ENCODE peak calls at places on chromosomes 16 and 17, in eight cellular contexts. C is CD8-positive, alpha-beta memory T cell; Z is activated CD4-positive, alpha-beta T cell treated with anti-CD3 and anti-CD28 coated beads, Interleukin-2, amount 50 U/mL, for 1 hour; N is DMS79; M is D341Med; B is AG08395; G is SK-MEL-5; H is stimulated activated CD8-positive, alpha-beta memory T cell treated with anti-CD3 and anti-CD28 coated beads, Interleukin-15, amount 100 ng/mL, for 48 hours. V is an unnamed sample.

GRCh38 chr16:5581428-5581827 is 483.8 kb upstream of the EEF2KMT start:
- DNase-seq in H (no peak), N (no peak), M (no peak), Z (no peak), B (no peak), G (no peak), C (no peak), V (no peak)

GRCh38 chr16:23584186-23585076 is 11.7 kb downstream of the NDUFAB1 start:
- DNase-seq in C (no peak), G (no peak), M (no peak), B (no peak), H (no peak), N (no peak), Z (no peak), V (no peak)

GRCh38 chr16:243348-243747 is 8.7 kb downstream of the FAM234A start:
- DNase-seq in G (no peak), Z (no peak), M (no peak), B (no peak), N (no peak), C (no peak), H (no peak), V (no peak)

GRCh38 chr16:85221081-85221809 is 109.0 kb upstream of the CIBAR2 start:
- DNase-seq in H (no peak), G (no peak), M (no peak), C (no peak), N (no peak), Z (no peak), B (no peak), V (no peak)

GRCh38 chr17:41645371-41646063 is 21.1 kb upstream of the KRT17 start:
- DNase-seq in G (peak), N (no peak), H (no peak), M (no peak), Z (no peak), B (peak), C (no peak), V (no peak)

GRCh38 chr17:77698903-77699615 is 259.4 kb upstream of the TNRC6C start:
- DNase-seq in G (no peak), B (no peak), Z (no peak), M (peak), C (no peak), N (no peak), H (no peak), V (no peak)

GRCh38 chr16:64278196-64278595 is 843.7 kb downstream of the CDH11 start:
- DNase-seq in B (peak), N (no peak), G (no peak), C (no peak), H (no peak), M (no peak), Z (no peak), V (no peak)

GRCh38 chr17:64384253-64385186 is 6.1 kb downstream of the PECAM1 start:
- DNase-seq in H (no peak), M (no peak), Z (no peak), B (no peak), N (no peak), C (no peak), G (no peak), V (no peak)